ENCODE peak calls at places on chromosomes 11 and 22, in six cellular contexts. Z, N, O, G, Y and H are unnamed samples.

GRCh38 chr11:33716236-33716635 is 15.6 kb upstream of the C11orf91 start:
- DNase-seq in Z (peak), N (peak), O (peak), G (no peak), Y (no peak), H (peak)

GRCh38 chr11:44755553-44756505 is 29.1 kb downstream of the TSPAN18 start:
- DNase-seq in Z (peak), N (no peak), O (peak), G (no peak), Y (no peak), H (no peak)

GRCh38 chr11:64094463-64095223 is 58.9 kb downstream of the FLRT1 start:
- DNase-seq in Z (no peak), N (peak), O (peak), G (peak), Y (peak), H (no peak)

GRCh38 chr11:71979582-71979981 is 19.1 kb upstream of the IL18BP start:
- DNase-seq in Z (no peak), N (no peak), O (no peak), G (no peak), Y (no peak), H (no peak)

GRCh38 chr11:36899796-36900195 is 301.8 kb upstream of the RAG2 start:
- DNase-seq in Z (no peak), N (no peak), O (no peak), G (no peak), Y (no peak), H (no peak)

GRCh38 chr11:86176165-86176884 is 68.2 kb upstream of the EED start:
- DNase-seq in Z (no peak), N (peak), O (peak), G (peak), Y (peak), H (no peak)

GRCh38 chr11:132257861-132258260 is 887.4 kb downstream of the NTM start:
- DNase-seq in Z (no peak), N (no peak), O (no peak), G (no peak), Y (no peak), H (no peak)

GRCh38 chr22:20264614-20265452 is 3.3 kb downstream of the RTN4R start:
- DNase-seq in Z (no peak), N (no peak), O (no peak), G (no peak), Y (no peak), H (no peak)

GRCh38 chr11:73838443-73839122 is 38.1 kb downstream of the COA4 start:
- DNase-seq in Z (no peak), N (peak), O (peak), G (peak), Y (peak), H (no peak)

GRCh38 chr22:24156146-24156914 is 25.0 kb upstream of the SUSD2 start:
- DNase-seq in Z (peak), N (peak), O (peak), G (peak), Y (peak), H (peak)

GRCh38 chr11:130055637-130056036 is 14.1 kb upstream of the APLP2 start:
- DNase-seq in Z (no peak), N (peak), O (peak), G (peak), Y (no peak), H (no peak)

GRCh38 chr11:133903875-133904817 is 52.6 kb downstream of the IGSF9B start:
- DNase-seq in Z (no peak), N (no peak), O (no peak), G (no peak), Y (no peak), H (no peak)

GRCh38 chr22:17087176-17088131 is 2.7 kb downstream of the IL17RA start:
- DNase-seq in Z (no peak), N (no peak), O (peak), G (peak), Y (peak), H (peak)

GRCh38 chr22:23938328-23939016 is 22.5 kb downstream of the GSTT2B start:
- DNase-seq in Z (no peak), N (no peak), O (no peak), G (no peak), Y (no peak), H (no peak)

GRCh38 chr11:65787649-65788622 is 1.1 kb downstream of the OVOL1 start:
- DNase-seq in Z (peak), N (no peak), O (no peak), G (no peak), Y (no peak), H (no peak)

GRCh38 chr11:62144641-62145255 is 20.9 kb downstream of the INCENP start:
- DNase-seq in Z (peak), N (no peak), O (no peak), G (no peak), Y (no peak), H (no peak)

GRCh38 chr11:36130401-36130800 is 158.8 kb downstream of the COMMD9 start:
- DNase-seq in Z (no peak), N (peak), O (peak), G (no peak), Y (peak), H (no peak)

GRCh38 chr11:2561283-2562180 is 116.7 kb downstream of the KCNQ1 start:
- DNase-seq in Z (no peak), N (no peak), O (no peak), G (no peak), Y (no peak), H (no peak)

GRCh38 chr11:61338783-61339489 is 5.9 kb downstream of the TKFC start:
- DNase-seq in Z (no peak), N (no peak), O (no peak), G (no peak), Y (no peak), H (no peak)

GRCh38 chr22:27990879-27991278 is 71.8 kb upstream of the PITPNB start:
- DNase-seq in Z (peak), N (no peak), O (no peak), G (no peak), Y (peak), H (no peak)

GRCh38 chr11:72925656-72926055 is 111.4 kb downstream of the ATG16L2 start:
- DNase-seq in Z (no peak), N (no peak), O (no peak), G (no peak), Y (no peak), H (no peak)

GRCh38 chr11:134942633-134943032 is 530.6 kb upstream of the B3GAT1 start:
- DNase-seq in Z (no peak), N (no peak), O (peak), G (peak), Y (no peak), H (no peak)

GRCh38 chr11:65471410-65471762 is 27.5 kb upstream of the MALAT1 start:
- DNase-seq in Z (peak), N (no peak), O (peak), G (peak), Y (peak), H (no peak)

DNA sequence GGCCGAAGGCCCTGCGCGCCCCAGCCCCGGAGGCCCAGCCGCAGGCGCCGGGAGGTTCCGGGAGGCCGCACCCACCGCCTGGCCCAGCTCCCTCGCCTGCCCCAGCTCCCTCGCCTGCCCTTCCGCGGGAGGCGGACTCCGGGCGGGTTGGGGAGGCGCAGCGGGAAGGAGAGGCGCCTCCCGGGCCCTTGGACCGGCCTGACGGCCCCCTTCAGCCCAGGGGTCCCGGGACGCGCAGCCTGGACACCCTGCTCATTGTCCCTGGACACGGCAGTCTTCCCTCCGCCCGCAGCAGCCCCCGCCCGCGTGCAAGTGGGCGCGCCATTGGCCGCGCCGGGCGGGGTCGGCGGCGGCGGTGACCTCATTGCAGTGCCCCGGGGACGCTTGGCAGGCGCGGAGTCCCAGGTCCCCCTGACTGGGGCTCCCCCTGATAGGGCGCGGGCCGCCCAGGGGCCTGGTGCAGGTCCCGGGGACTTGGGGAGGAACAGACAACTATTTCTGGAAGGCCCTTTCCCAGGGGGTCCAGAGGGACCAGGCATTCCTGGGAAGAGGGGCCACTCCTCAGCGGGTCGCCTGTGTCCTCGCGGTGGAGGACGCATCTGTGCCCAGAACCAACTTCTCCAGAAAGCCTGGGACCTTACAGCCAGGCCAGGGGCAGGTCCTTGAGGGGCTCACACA is 501 bp downstream of the CD151 start:
- DNase-seq in Z (peak), N (peak), O (no peak), G (no peak), Y (no peak), H (peak)
- H3K4me3 ChIP-seq in Z (peak), N (peak), O (peak), G (peak), Y (peak), H (peak)

GRCh38 chr11:95363189-95363588 is 132.2 kb upstream of the SESN3 start:
- DNase-seq in Z (no peak), N (no peak), O (no peak), G (no peak), Y (no peak), H (no peak)

GRCh38 chr11:95361180-95361579 is 130.2 kb upstream of the SESN3 start:
- DNase-seq in Z (no peak), N (no peak), O (no peak), G (no peak), Y (no peak), H (no peak)

GRCh38 chr11:95364324-95365295 is 133.6 kb upstream of the SESN3 start:
- DNase-seq in Z (peak), N (peak), O (peak), G (peak), Y (no peak), H (no peak)

GRCh38 chr11:95363710-95364109 is 132.7 kb upstream of the SESN3 start:
- DNase-seq in Z (no peak), N (no peak), O (no peak), G (no peak), Y (no peak), H (no peak)

DNA sequence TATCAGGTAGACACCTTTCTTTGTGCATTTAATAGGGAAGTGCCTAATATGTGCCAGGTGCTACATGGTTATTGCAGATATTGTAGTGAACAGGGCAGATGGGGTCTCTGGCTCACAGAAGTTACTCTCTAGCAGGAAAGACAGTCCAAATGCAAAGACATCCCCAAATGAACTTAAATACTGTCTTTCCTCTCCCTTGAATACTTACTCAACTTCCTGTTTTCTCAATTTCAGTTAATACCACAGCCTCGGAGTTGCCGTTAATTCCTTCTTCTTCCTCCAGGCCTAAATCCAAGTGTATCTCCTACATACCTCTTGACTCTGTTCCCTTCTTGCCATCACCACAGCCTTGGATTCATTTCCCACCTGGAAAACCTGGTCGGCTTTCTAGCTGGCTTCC is 134.3 kb upstream of the SESN3 start:
- DNase-seq in Z (no peak), N (no peak), O (no peak), G (no peak), Y (no peak), H (no peak)
- H3K9ac ChIP-seq in Z (no peak), N (no peak), O (no peak), G (no peak), Y (no peak), H (no peak)

GRCh38 chr11:45802531-45803317 is 2.2 kb upstream of the SLC35C1 start:
- DNase-seq in Z (no peak), N (no peak), O (no peak), G (no peak), Y (no peak), H (no peak)

GRCh38 chr11:45806072-45806933 is 1.4 kb downstream of the SLC35C1 start:
- DNase-seq in Z (no peak), N (no peak), O (no peak), G (no peak), Y (no peak), H (no peak)

GRCh38 chr11:45804806-45805304 is at the start of gene SLC35C1:
- DNase-seq in Z (peak), N (peak), O (peak), G (peak), Y (peak), H (peak)

GRCh38 chr11:45805305-45806071 is 539 bp downstream of the SLC35C1 start:
- DNase-seq in Z (no peak), N (peak), O (peak), G (peak), Y (peak), H (no peak)

DNA sequence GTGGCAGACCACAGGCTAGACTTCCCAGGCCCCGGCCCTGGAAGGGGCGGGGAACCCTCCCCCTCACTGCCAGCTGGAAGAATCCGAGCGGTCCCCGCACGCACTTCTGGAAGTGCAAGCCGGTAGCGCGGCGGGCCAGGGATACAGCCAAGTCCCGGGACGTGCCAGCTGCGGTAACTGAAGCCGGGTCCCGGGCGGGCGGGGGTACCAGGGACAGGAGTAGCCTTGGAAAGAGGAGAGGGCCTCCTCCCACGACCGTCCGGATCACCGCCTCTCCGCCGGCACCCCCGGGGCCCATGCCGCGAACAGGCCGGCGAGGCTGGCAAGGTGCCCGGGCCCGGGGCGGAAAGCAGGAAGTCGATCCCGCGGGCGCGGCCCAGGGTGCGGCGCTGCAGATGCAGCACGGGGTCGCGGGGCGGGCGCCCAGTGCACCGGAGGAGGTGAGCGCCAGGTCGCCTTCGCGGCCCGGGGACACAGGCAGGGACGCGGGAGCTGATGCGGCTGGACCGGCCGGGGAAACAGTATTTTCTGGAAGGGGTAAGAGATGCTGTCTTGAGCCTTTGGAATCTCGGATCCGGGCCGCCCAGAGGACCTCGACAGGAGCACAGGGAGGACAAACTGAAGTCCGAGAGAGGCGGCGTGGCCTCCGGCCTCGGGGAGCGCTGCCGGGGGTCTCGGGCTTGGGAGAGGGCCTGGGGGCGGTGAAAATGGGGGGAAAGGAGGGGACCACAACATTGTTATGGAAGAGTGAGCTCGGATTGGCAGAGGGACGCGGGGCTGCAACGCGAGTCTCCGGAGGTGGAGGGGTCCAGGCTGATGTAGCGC is 756 bp upstream of the SLC35C1 start:
- DNase-seq in Z (peak), N (peak), O (peak), G (peak), Y (peak), H (peak)
- H2AFZ ChIP-seq in Z (peak), N (peak), O (peak), G (peak), Y (peak), H (peak)

DNA sequence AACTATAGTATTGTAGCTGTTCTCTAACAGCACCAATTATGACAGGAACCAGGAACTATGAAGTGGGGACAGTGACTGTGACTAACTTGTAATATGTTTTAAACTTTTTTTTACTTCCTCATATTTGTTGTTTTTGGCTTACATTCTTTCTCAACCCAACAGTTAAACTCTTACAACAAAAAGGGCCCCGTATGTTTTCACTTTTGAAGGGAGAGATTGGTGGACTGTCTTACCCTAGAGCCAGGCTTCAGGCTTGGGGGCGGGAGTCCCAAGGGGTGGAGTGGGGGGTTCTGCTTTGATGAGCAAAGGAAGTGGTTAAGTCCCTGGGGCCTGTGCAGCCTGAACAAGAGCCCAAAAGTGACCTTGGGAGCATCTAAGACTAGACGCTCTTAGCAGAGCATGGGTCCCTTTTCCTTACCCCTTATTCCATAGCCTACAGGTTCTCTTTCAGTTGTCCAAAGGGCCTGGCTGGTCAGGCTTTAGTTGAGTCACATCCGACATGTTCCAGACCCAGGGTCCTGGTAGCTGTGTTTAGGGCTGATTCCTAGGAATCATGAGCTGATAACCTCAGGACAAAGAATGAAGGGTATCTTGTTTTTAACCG is 38.8 kb downstream of the STIM1 start:
- DNase-seq in Z (no peak), N (no peak), O (peak), G (no peak), Y (peak), H (no peak)
- H3K4me3 ChIP-seq in Z (no peak), N (no peak), O (no peak), G (no peak), Y (no peak), H (no peak)

DNA sequence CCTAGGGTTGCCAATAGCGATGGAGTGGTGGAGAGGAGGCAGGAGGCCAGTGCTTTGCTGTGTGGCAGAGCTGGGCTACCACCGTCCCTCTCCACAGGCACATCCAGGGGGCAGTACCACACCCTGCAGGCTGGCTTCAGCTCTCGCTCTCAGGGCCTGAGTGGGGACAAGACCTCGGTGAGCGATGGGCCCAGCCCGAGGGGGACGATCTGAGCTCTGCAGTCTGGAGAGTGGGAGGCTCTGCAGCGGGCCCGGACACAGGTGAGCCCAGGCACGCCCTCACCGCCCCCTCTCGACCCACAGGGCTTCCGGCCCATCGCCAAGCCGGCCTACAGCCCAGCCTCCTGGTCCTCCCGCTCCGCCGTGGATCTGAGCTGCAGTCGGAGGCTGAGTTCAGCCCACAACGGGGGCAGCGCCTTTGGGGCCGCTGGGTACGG is 2.5 kb downstream of the PKP3 start:
- DNase-seq in Z (peak), N (no peak), O (peak), G (no peak), Y (no peak), H (no peak)
- H3K9ac ChIP-seq in Z (no peak), N (no peak), O (no peak), G (peak), Y (no peak), H (no peak)

GRCh38 chr11:9574556-9574805 is 1.0 kb downstream of the WEE1 start:
- DNase-seq in Z (no peak), N (no peak), O (peak), G (no peak), Y (no peak), H (no peak)
- H2AFZ ChIP-seq in Z (no peak), N (no peak), O (no peak), G (no peak), Y (peak), H (peak)

GRCh38 chr11:128549256-128549944 is 38.0 kb downstream of the ETS1 start:
- DNase-seq in Z (no peak), N (no peak), O (no peak), G (no peak), Y (no peak), H (no peak)
- H3K4me3 ChIP-seq in Z (no peak), N (no peak), O (no peak), G (peak), Y (no peak), H (no peak)

DNA sequence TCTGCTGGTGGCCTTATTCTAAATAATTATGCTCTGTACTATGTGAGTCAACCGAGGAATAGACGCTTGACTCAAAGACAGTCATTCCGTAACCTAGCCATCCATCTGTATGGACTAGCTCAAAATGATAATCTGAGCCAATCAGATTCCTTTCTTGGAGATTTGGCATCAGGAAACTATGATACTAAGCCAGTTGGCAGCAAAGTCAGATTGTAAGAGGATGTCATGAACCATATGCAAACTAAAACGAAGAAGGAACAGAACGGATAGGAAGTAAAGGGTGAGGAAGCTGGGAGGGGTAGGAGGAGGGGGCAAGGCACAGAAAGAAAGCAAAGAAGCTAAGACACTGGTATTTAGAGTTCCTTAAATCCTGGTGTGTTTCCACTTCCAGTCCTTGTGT is 10.7 kb upstream of the SESN3 start:
- DNase-seq in Z (no peak), N (no peak), O (peak), G (peak), Y (no peak), H (no peak)
- H3K9ac ChIP-seq in Z (no peak), N (no peak), O (no peak), G (no peak), Y (no peak), H (no peak)

GRCh38 chr22:32971252-32971651 is 86.9 kb downstream of the SYN3 start:
- DNase-seq in Z (no peak), N (no peak), O (no peak), G (no peak), Y (no peak), H (no peak)
- H2AFZ ChIP-seq in Z (no peak), N (no peak), O (no peak), G (no peak), Y (no peak), H (no peak)

GRCh38 chr11:57728829-57729228 is 12.5 kb upstream of the SELENOH start:
- DNase-seq in Z (no peak), N (no peak), O (no peak), G (no peak), Y (no peak), H (no peak)
- H3K4me3 ChIP-seq in Z (no peak), N (no peak), O (no peak), G (no peak), Y (no peak), H (no peak)